ENCODE peak calls at places on chromosome 19, in seven cellular contexts. D, R, I, C, U, E and O are unnamed samples.
A peak's percentile ranks its signal among the peaks of the same experiment; 100 is the strongest.

GRCh38 chr19:40831502-40832430 is 18.5 kb downstream of the CYP2A6 start:
- DNase-seq in U (peak; percentile 52), I (peak; percentile 98), E (no peak), D (peak; percentile 92), C (no peak), R (no peak), O (no peak)

GRCh38 chr19:5458420-5458819 is 3.2 kb downstream of the ZNRF4 start:
- DNase-seq in I (no peak), U (no peak), C (no peak), E (no peak), R (no peak), D (no peak), O (no peak)

GRCh38 chr19:47646924-47647323 is 38.0 kb downstream of the BICRA start:
- DNase-seq in C (no peak), D (no peak), I (no peak), R (no peak), E (no peak), U (no peak), O (no peak)

GRCh38 chr19:3276341-3276799 is 51.9 kb downstream of the CELF5 start:
- DNase-seq in I (no peak), D (peak; percentile 72), E (no peak), C (peak; percentile 48), U (no peak), R (peak; percentile 34), O (no peak)

GRCh38 chr19:44694184-44694579 is 4.8 kb upstream of the CEACAM16 start:
- DNase-seq in U (no peak), I (peak; percentile 18), R (no peak), D (no peak), E (no peak), C (no peak), O (no peak)

GRCh38 chr19:49672131-49672919 is 4.7 kb upstream of the PRMT1 start:
- DNase-seq in D (peak; percentile 93), I (peak; percentile 80), E (peak; percentile 67), R (peak; percentile 81), C (peak; percentile 63), U (peak; percentile 61), O (no peak)

GRCh38 chr19:18541992-18542935 is 1.1 kb downstream of the FKBP8 start:
- DNase-seq in E (no peak), D (no peak), C (no peak), I (peak; percentile 58), R (no peak), U (no peak), O (no peak)

GRCh38 chr19:3575260-3575741 is 2.6 kb downstream of the HMG20B start:
- DNase-seq in U (no peak), E (no peak), I (no peak), R (peak; percentile 42), D (no peak), C (no peak), O (no peak)

GRCh38 chr19:10462557-10462956 is 40.6 kb downstream of the KEAP1 start:
- DNase-seq in C (no peak), U (no peak), E (no peak), R (no peak), D (no peak), I (no peak), O (no peak)

GRCh38 chr19:53892981-53893325 is 11.0 kb downstream of the PRKCG start:
- DNase-seq in R (no peak), E (no peak), C (no peak), U (no peak), D (no peak), I (no peak), O (no peak)

GRCh38 chr19:1767464-1767933 is 14.2 kb downstream of the ONECUT3 start:
- DNase-seq in R (peak; percentile 51), C (peak; percentile 41), E (peak; percentile 47), D (peak; percentile 53), U (peak; percentile 33), I (peak; percentile 37), O (no peak)

GRCh38 chr19:18419195-18419698 is at the start of gene SSBP4:
- DNase-seq in D (peak; percentile 94), E (peak; percentile 76), R (peak; percentile 76), I (peak; percentile 93), U (peak; percentile 66), C (peak; percentile 61), O (no peak)

GRCh38 chr19:1503089-1503924 is 9.5 kb downstream of the ADAMTSL5 start:
- DNase-seq in I (peak; percentile 74), D (peak; percentile 81), U (peak; percentile 42), E (peak; percentile 51), C (peak; percentile 45), R (peak; percentile 52), O (no peak)

GRCh38 chr19:3986260-3987041 is 1.2 kb upstream of the EEF2 start:
- DNase-seq in C (peak; percentile 43), U (peak; percentile 56), I (peak; percentile 92), E (peak; percentile 68), R (peak; percentile 57), D (peak; percentile 85), O (no peak)

GRCh38 chr19:11373166-11373884 is 1.1 kb upstream of the SWSAP1 start:
- DNase-seq in I (peak; percentile 42), C (no peak), D (peak; percentile 81), R (peak; percentile 44), U (no peak), E (no peak), O (no peak)

GRCh38 chr19:44925114-44925891 is 10.9 kb downstream of the APOC1 start:
- DNase-seq in U (peak; percentile 81), C (no peak), D (peak; percentile 73), E (no peak), I (peak; percentile 44), R (peak; percentile 52), O (no peak)

GRCh38 chr19:16949496-16950023 is 60.8 kb downstream of the F2RL3 start:
- DNase-seq in U (no peak), C (no peak), R (no peak), D (no peak), I (no peak), E (no peak), O (no peak)

GRCh38 chr19:17865364-17866311 is 5.9 kb downstream of the RPL18A start:
- DNase-seq in U (no peak), R (peak; percentile 78), E (no peak), C (no peak), D (peak; percentile 63), I (peak; percentile 36), O (no peak)

GRCh38 chr19:44596428-44597130 is 16.8 kb upstream of the IGSF23 start:
- DNase-seq in U (no peak), I (no peak), C (no peak), D (peak; percentile 81), R (peak; percentile 37), E (no peak), O (no peak)

GRCh38 chr19:13176345-13176744 is 26.1 kb downstream of the IER2 start:
- DNase-seq in I (no peak), R (no peak), D (no peak), U (no peak), E (no peak), C (no peak), O (no peak)

GRCh38 chr19:17097593-17098126 is 22.1 kb downstream of the MYO9B start:
- DNase-seq in D (peak; percentile 65), C (no peak), E (no peak), U (no peak), R (no peak), I (peak; percentile 66), O (no peak)

GRCh38 chr19:13637664-13638063 is 126.7 kb upstream of the MRI1 start:
- DNase-seq in C (no peak), I (peak; percentile 76), R (no peak), U (no peak), D (no peak), E (no peak), O (no peak)

GRCh38 chr19:46537136-46538097 is 41.8 kb upstream of the PNMA8B start:
- DNase-seq in I (peak; percentile 66), E (peak; percentile 45), U (peak; percentile 72), D (peak; percentile 59), C (peak; percentile 33), R (peak; percentile 65), O (no peak)

GRCh38 chr19:45142016-45142727 is 18.6 kb downstream of the NKPD1 start:
- DNase-seq in I (no peak), D (no peak), E (no peak), U (no peak), R (no peak), C (no peak), O (no peak)

GRCh38 chr19:28701491-28701890 is 511.5 kb downstream of the UQCRFS1 start:
- DNase-seq in C (no peak), I (peak; percentile 45), R (no peak), D (no peak), U (no peak), E (no peak), O (no peak)

DNA sequence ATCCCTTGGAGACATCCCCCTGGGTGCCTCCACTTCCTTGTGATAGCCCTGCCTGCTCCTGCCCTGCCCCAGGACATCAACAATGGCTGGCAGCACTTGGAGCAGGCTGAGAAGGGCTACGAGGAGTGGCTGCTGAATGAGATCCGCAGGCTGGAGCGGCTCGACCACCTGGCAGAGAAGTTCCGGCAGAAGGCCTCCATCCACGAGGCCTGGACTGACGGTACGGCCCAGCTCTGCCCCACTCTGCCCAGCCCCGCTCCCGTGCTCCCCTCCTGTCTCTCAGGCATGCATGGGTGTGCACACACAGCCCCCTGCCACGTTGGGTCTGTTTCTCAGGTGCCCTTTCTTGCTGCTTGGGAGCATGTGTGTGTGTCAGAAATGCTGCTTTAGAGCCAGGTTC is 26.4 kb downstream of the CAPN12 start:
- DNase-seq in I (no peak), E (no peak), C (no peak), R (no peak), U (no peak), D (no peak), O (no peak)
- H3K36me3 ChIP-seq in I (peaks cover 52% of the 10 kb centered on the region), E (peaks cover 51% of the 10 kb centered on the region), C (peaks cover 78% of the 10 kb centered on the region), R (peaks cover 100% of the 10 kb centered on the region), U (peaks cover 4% of the 10 kb centered on the region), D (peaks cover 4% of the 10 kb centered on the region), O (peaks cover 90% of the 10 kb centered on the region)

DNA sequence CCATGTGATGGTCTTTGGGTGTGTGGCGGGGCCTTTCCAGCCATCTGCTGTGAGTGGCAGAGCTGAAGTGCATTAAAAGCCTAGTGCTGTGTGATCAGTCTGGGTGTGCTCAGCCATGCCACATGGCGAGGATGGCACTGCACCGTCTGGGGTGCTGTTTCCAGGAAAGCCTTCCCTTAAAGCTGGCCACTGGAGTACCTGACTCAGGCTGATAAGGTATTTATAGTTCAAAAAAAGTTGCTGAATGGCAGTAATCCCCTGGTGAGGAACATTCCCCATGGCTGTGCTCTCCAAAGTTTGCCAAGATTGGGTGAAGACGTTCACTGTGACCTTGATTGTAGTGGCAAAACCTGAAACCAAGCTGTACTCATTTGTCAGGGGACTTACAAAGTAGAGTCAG is 6.0 kb downstream of the GPI start:
- DNase-seq in R (no peak), I (no peak), D (no peak), E (no peak), C (no peak), U (no peak), O (no peak)
- H3K36me3 ChIP-seq in R (peaks cover 96% of the 10 kb centered on the region), I (peaks cover 58% of the 10 kb centered on the region), D (no peaks in the 10 kb centered on the region), E (peaks cover 44% of the 10 kb centered on the region), C (peaks cover 53% of the 10 kb centered on the region), U (no peaks in the 10 kb centered on the region), O (peaks cover 35% of the 10 kb centered on the region)

GRCh38 chr19:38724380-38724854 is 19.9 kb downstream of the CAPN12 start:
- DNase-seq in R (no peak), U (no peak), C (no peak), D (no peak), I (no peak), E (no peak), O (no peak)
- H3K36me3 ChIP-seq in R (peaks cover 100% of the 10 kb centered on the region), U (peaks cover 7% of the 10 kb centered on the region), C (peaks cover 75% of the 10 kb centered on the region), D (no peaks in the 10 kb centered on the region), I (peaks cover 50% of the 10 kb centered on the region), E (peaks cover 53% of the 10 kb centered on the region), O (peaks cover 95% of the 10 kb centered on the region)

DNA sequence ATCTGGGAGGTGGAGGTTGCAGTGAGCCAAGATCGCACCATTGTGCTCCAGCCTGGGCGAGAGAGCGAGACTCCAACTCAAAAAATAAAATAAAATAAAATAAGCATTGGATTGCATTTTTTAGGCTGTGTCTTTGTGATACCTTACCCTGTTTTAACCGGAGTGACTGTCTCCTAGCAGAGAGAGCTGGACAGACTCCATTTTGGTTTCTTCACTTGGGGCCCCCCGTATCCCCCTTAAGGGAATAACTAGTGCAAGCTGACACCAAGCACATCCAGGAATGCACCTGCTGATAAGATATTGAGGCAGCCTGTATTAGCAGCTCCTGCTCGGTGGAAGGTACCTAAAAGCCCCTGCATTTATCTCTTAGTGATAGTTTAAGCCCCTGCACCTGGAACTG is 20.8 kb upstream of the GPR32 start:
- DNase-seq in R (no peak), I (no peak), E (no peak), C (no peak), U (no peak), D (no peak), O (no peak)
- H3K36me3 ChIP-seq in R (no peaks in the 10 kb centered on the region), I (no peaks in the 10 kb centered on the region), E (no peaks in the 10 kb centered on the region), C (no peaks in the 10 kb centered on the region), U (no peaks in the 10 kb centered on the region), D (no peaks in the 10 kb centered on the region), O (no peaks in the 10 kb centered on the region)